ENCODE peak calls at places on chromosomes 11 and 22, in eight cellular contexts. G is Peyer's patch, R is iPS DF 6.9, U is breast epithelium, K is left ventricle myocardium inferior, Z is adrenal gland, F is pancreas, W is upper lobe of right lung. B is an unnamed sample.
A peak's percentile ranks its signal among the peaks of the same experiment; 100 is the strongest.

GRCh38 chr11:88849368-88849767 is 216.4 kb downstream of the GRM5 start:
- DNase-seq in G (no peak), R (no peak), U (no peak), K (no peak), Z (no peak), F (no peak), W (no peak), B (peak; percentile 73)

GRCh38 chr11:88384678-88385015 is 47.1 kb upstream of the CTSC start:
- DNase-seq in G (no peak), R (no peak), U (no peak), K (no peak), Z (no peak), F (no peak), W (no peak), B (peak; percentile 83)

GRCh38 chr11:73240190-73240781 is 22.2 kb downstream of the P2RY2 start:
- DNase-seq in G (no peak), R (no peak), U (no peak), K (peak; percentile 83), Z (peak; percentile 76), F (no peak), W (peak; percentile 48), B (peak; percentile 36)

GRCh38 chr22:37331034-37331428 is 48.7 kb downstream of the CYTH4 start:
- DNase-seq in G (no peak), R (no peak), U (no peak), K (no peak), Z (no peak), F (no peak), W (no peak), B (peak; percentile 66)

GRCh38 chr22:38255697-38256096 is 17.1 kb downstream of the TMEM184B start:
- DNase-seq in G (no peak), R (no peak), U (no peak), K (no peak), Z (no peak), F (no peak), W (no peak), B (no peak)

GRCh38 chr11:8219257-8220021 is 44.2 kb downstream of the LMO1 start:
- DNase-seq in G (peak; percentile 22), R (peak; percentile 33), U (no peak), K (no peak), Z (peak; percentile 69), F (peak; percentile 41), W (no peak), B (peak; percentile 36)

GRCh38 chr11:1382831-1383607 is 6.7 kb upstream of the BRSK2 start:
- DNase-seq in G (peak; percentile 92), R (no peak), U (peak; percentile 71), K (peak; percentile 81), Z (peak; percentile 84), F (peak; percentile 72), W (peak; percentile 92), B (peak; percentile 46)

GRCh38 chr22:49544286-49544685 is 283.4 kb downstream of the BRD1 start:
- DNase-seq in G (no peak), R (no peak), U (no peak), K (no peak), Z (no peak), F (no peak), W (no peak), B (no peak)

GRCh38 chr11:99422581-99423434 is 402.1 kb downstream of the CNTN5 start:
- DNase-seq in G (no peak), R (no peak), U (no peak), K (no peak), Z (no peak), F (no peak), W (no peak), B (no peak)

GRCh38 chr22:45216133-45217003 is 24.3 kb downstream of the KIAA0930 start:
- DNase-seq in G (no peak), R (no peak), U (no peak), K (no peak), Z (no peak), F (peak; percentile 73), W (no peak), B (peak; percentile 31)

GRCh38 chr11:134916421-134916820 is 504.4 kb upstream of the B3GAT1 start:
- DNase-seq in G (no peak), R (no peak), U (no peak), K (no peak), Z (no peak), F (no peak), W (no peak), B (no peak)

GRCh38 chr11:115345840-115346239 is 158.4 kb downstream of the CADM1 start:
- DNase-seq in G (no peak), R (no peak), U (no peak), K (no peak), Z (no peak), F (no peak), W (no peak), B (no peak)

GRCh38 chr11:46285594-46286033 is 8.2 kb downstream of the CREB3L1 start:
- DNase-seq in G (no peak), R (no peak), U (no peak), K (peak; percentile 66), Z (no peak), F (no peak), W (no peak), B (no peak)

GRCh38 chr11:99781074-99781473 is 760.3 kb downstream of the CNTN5 start:
- DNase-seq in G (no peak), R (no peak), U (no peak), K (no peak), Z (no peak), F (no peak), W (no peak), B (no peak)

GRCh38 chr11:45213316-45213665 is 66.9 kb downstream of the PRDM11 start:
- DNase-seq in G (no peak), R (no peak), U (no peak), K (no peak), Z (no peak), F (no peak), W (no peak), B (no peak)

GRCh38 chr11:10452211-10452767 is 2.8 kb upstream of the AMPD3 start:
- DNase-seq in G (no peak), R (no peak), U (no peak), K (no peak), Z (no peak), F (no peak), W (no peak), B (no peak)

GRCh38 chr11:117180661-117181585 is 2.4 kb downstream of the SIDT2 start:
- DNase-seq in G (peak; percentile 83), R (peak; percentile 82), U (peak; percentile 66), K (peak; percentile 58), Z (peak; percentile 90), F (peak; percentile 81), W (peak; percentile 86), B (peak; percentile 49)

GRCh38 chr11:47417712-47418111 is 8.5 kb downstream of the PSMC3 start:
- DNase-seq in G (no peak), R (no peak), U (no peak), K (no peak), Z (no peak), F (no peak), W (no peak), B (no peak)

GRCh38 chr22:19059481-19060278 is 62.5 kb downstream of the DGCR2 start:
- DNase-seq in G (no peak), R (no peak), U (no peak), K (no peak), Z (no peak), F (no peak), W (peak; percentile 57), B (no peak)

GRCh38 chr11:129967996-129968395 is 34.6 kb downstream of the PRDM10 start:
- DNase-seq in G (no peak), R (no peak), U (no peak), K (no peak), Z (no peak), F (no peak), W (no peak), B (peak; percentile 23)

GRCh38 chr11:134513585-134514120 is 101.6 kb upstream of the B3GAT1 start:
- DNase-seq in G (no peak), R (no peak), U (no peak), K (no peak), Z (no peak), F (no peak), W (peak; percentile 40), B (no peak)

GRCh38 chr11:17743808-17744119 is 9.2 kb downstream of the KCNC1 start:
- DNase-seq in G (no peak), R (no peak), U (peak; percentile 9), K (no peak), Z (no peak), F (no peak), W (peak; percentile 44), B (peak; percentile 75)
- H3K4me1 ChIP-seq in G (no peaks in the 10 kb centered on the region), R (peaks cover under 1% of the 10 kb centered on the region), U (no peaks in the 10 kb centered on the region), K (no peaks in the 10 kb centered on the region), Z (no peaks in the 10 kb centered on the region), F (no peaks in the 10 kb centered on the region), W (no peaks in the 10 kb centered on the region), B (peaks cover 11% of the 10 kb centered on the region)

GRCh38 chr11:118615282-118615979 is 8.0 kb downstream of the PHLDB1 start:
- DNase-seq in G (no peak), R (peak; percentile 95), U (peak; percentile 40), K (no peak), Z (no peak), F (no peak), W (peak; percentile 43), B (peak; percentile 40)
- H3K4me1 ChIP-seq in G (no peaks in the 10 kb centered on the region), R (peaks cover 20% of the 10 kb centered on the region), U (peaks cover 18% of the 10 kb centered on the region), K (peaks cover 99% of the 10 kb centered on the region), Z (peaks cover 17% of the 10 kb centered on the region), F (no peaks in the 10 kb centered on the region), W (peaks cover 49% of the 10 kb centered on the region), B (peaks cover 54% of the 10 kb centered on the region)

GRCh38 chr11:118209037-118209436 is 15.8 kb downstream of the JAML start:
- DNase-seq in G (no peak), R (no peak), U (no peak), K (no peak), Z (no peak), F (no peak), W (no peak), B (no peak)

GRCh38 chr11:118212781-118213565 is 11.8 kb downstream of the JAML start:
- DNase-seq in G (no peak), R (no peak), U (no peak), K (no peak), Z (no peak), F (no peak), W (no peak), B (no peak)

GRCh38 chr11:118212131-118212725 is 12.6 kb downstream of the JAML start:
- DNase-seq in G (no peak), R (no peak), U (no peak), K (peak; percentile 31), Z (no peak), F (no peak), W (peak; percentile 71), B (no peak)

GRCh38 chr11:118210323-118210722 is 14.5 kb downstream of the JAML start:
- DNase-seq in G (no peak), R (no peak), U (no peak), K (no peak), Z (no peak), F (no peak), W (no peak), B (no peak)

DNA sequence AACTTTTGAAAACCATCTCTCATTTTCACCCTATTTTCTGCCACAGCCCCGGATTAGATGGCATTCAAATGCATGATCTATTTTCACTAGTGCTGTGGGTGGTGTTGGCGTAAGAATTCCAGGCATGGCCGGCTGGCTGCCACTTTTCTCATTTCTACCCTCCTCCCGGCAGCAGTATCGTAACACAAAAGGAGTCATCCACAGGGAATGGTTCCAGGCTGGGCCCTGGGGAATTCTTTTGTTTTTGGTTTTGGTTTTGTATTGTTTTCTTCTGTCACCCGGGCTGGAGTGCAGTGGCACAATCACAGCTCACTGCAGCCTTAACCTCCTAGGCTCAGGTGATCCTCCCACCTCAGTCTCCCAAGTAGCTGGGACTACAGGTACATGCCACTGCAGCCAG is 13.8 kb downstream of the JAML start:
- DNase-seq in G (no peak), R (no peak), U (no peak), K (no peak), Z (no peak), F (no peak), W (no peak), B (peak; percentile 12)
- H3K4me1 ChIP-seq in G (no peaks in the 10 kb centered on the region), R (peaks cover 4% of the 10 kb centered on the region), U (no peaks in the 10 kb centered on the region), K (peaks cover 26% of the 10 kb centered on the region), Z (no peaks in the 10 kb centered on the region), F (no peaks in the 10 kb centered on the region), W (peaks cover 50% of the 10 kb centered on the region), B (no peaks in the 10 kb centered on the region)

GRCh38 chr11:12506502-12506921 is 129.1 kb downstream of the PARVA start:
- DNase-seq in G (no peak), R (no peak), U (no peak), K (no peak), Z (no peak), F (no peak), W (no peak), B (peak; percentile 50)
- H3K4me1 ChIP-seq in G (peaks cover 6% of the 10 kb centered on the region), R (no peaks in the 10 kb centered on the region), U (no peaks in the 10 kb centered on the region), K (peaks cover 49% of the 10 kb centered on the region), Z (no peaks in the 10 kb centered on the region), F (no peaks in the 10 kb centered on the region), W (no peaks in the 10 kb centered on the region), B (peaks cover 28% of the 10 kb centered on the region)

B was measured in astrocyte.